ENCODE peak calls at places on chromosome 15, in ten cellular contexts. J is NCI-H1092 treated with DMSO at 0.1 percent for 48 hours; Q is stimulated activated CD4-positive, alpha-beta T cell treated with anti-CD3 and anti-CD28 coated beads, Interleukin-4, amount 100 ng/mL, for 1 hour; Z is stimulated activated naive CD8-positive, alpha-beta T cell treated with anti-CD3 and anti-CD28 coated beads, Interleukin-15, amount 100 ng/mL, for 72 hours; B is retina; Y is amygdala; H is hypothalamus; M is K562; P is fibroblast of the conjunctiva; E is A549. W is an unnamed sample.

GRCh38 chr15:70469651-70470555 is 293.5 kb downstream of the UACA start:
- DNase-seq in J (no peak), Q (no peak), Z (no peak), B (no peak), Y (no peak), H (no peak), M (no peak), P (no peak), E (no peak), W (no peak)

GRCh38 chr15:85766007-85766831 is 28.5 kb downstream of the KLHL25 start:
- DNase-seq in J (no peak), Q (no peak), Z (no peak), B (peak), Y (no peak), H (peak), M (no peak), P (no peak), E (no peak), W (no peak)

GRCh38 chr15:88378259-88378658 is 88.9 kb downstream of the MRPL46 start:
- DNase-seq in J (no peak), Q (no peak), Z (no peak), B (no peak), Y (no peak), H (no peak), M (no peak), P (no peak), E (no peak), W (no peak)

GRCh38 chr15:56987286-56987685 is 68.8 kb downstream of the TCF12 start:
- DNase-seq in J (no peak), Q (no peak), Z (no peak), B (no peak), Y (no peak), H (no peak), M (no peak), P (no peak), E (no peak), W (no peak)

GRCh38 chr15:91291673-91292072 is 191.6 kb downstream of the SV2B start:
- DNase-seq in J (no peak), Q (no peak), Z (no peak), B (no peak), Y (no peak), H (no peak), M (peak), P (no peak), E (peak), W (no peak)

GRCh38 chr15:82849556-82850241 is 40.3 kb downstream of the WHAMM start:
- DNase-seq in J (peak), Q (peak), Z (peak), B (peak), Y (no peak), H (no peak), M (peak), P (peak), E (peak), W (peak)

GRCh38 chr15:53401503-53401902 is 358.0 kb downstream of the WDR72 start:
- DNase-seq in J (no peak), Q (no peak), Z (no peak), B (no peak), Y (no peak), H (no peak), M (no peak), P (no peak), E (no peak), W (no peak)

GRCh38 chr15:76502678-76503077 is 166.1 kb downstream of the ISL2 start:
- DNase-seq in J (no peak), Q (no peak), Z (no peak), B (no peak), Y (no peak), H (no peak), M (no peak), P (no peak), E (no peak), W (no peak)

GRCh38 chr15:80743189-80743833 is 35.9 kb upstream of the CEMIP start:
- DNase-seq in J (no peak), Q (no peak), Z (no peak), B (no peak), Y (no peak), H (no peak), M (no peak), P (no peak), E (peak), W (no peak)

GRCh38 chr15:80932989-80933388 is 56.6 kb downstream of the MESD start:
- DNase-seq in J (no peak), Q (no peak), Z (no peak), B (no peak), Y (no peak), H (no peak), M (no peak), P (no peak), E (no peak), W (no peak)

GRCh38 chr15:31353931-31354330 is 27.3 kb downstream of the KLF13 start:
- DNase-seq in J (no peak), Q (no peak), Z (no peak), B (no peak), Y (no peak), H (peak), M (no peak), P (no peak), E (no peak), W (no peak)

GRCh38 chr15:58213587-58214360 is 75.6 kb downstream of the AQP9 start:
- DNase-seq in J (no peak), Q (no peak), Z (no peak), B (no peak), Y (no peak), H (no peak), M (no peak), P (peak), E (no peak), W (no peak)

W was measured in Peyer's patch.